ENCODE peak calls at places on chromosome 11, in ten cellular contexts. Q is tibial nerve; R is NCI-H1105 treated with DMSO at 0.1 percent for 48 hours; D is dermis microvascular lymphatic vessel endothelial cell; K is SK-MEL-5; T is iPS DF 19.7; N is NCI-H2081; F is naive thymus-derived CD8-positive, alpha-beta T cell; M is ACHN; E is left lung. U is an unnamed sample.

GRCh38 chr11:83566948-83567347 is 280.8 kb upstream of the CCDC90B start:
- DNase-seq in N (no peak), Q (no peak), M (peak), D (no peak), F (no peak), R (no peak), K (no peak), T (peak), E (no peak), U (no peak)

GRCh38 chr11:19632435-19632834 is 80.2 kb upstream of the NAV2 start:
- DNase-seq in K (no peak), N (no peak), F (no peak), E (no peak), Q (no peak), D (no peak), T (no peak), R (no peak), M (no peak), U (no peak)

GRCh38 chr11:15493066-15493465 is 378.3 kb downstream of the INSC start:
- DNase-seq in K (peak), D (no peak), Q (no peak), R (no peak), T (no peak), N (no peak), E (no peak), F (no peak), M (no peak), U (no peak)

GRCh38 chr11:20397281-20397680 is 9.8 kb downstream of the PRMT3 start:
- DNase-seq in T (no peak), E (no peak), D (peak), N (peak), F (no peak), Q (no peak), R (peak), K (peak), M (peak), U (peak)

GRCh38 chr11:94740083-94740974 is 27.8 kb upstream of the AMOTL1 start:
- DNase-seq in F (no peak), T (no peak), K (no peak), D (peak), N (peak), Q (peak), M (peak), R (peak), E (no peak), U (no peak)

GRCh38 chr11:67066333-67066709 is 9.7 kb downstream of the RHOD start:
- DNase-seq in Q (no peak), R (no peak), K (no peak), E (no peak), F (no peak), D (no peak), T (no peak), M (no peak), N (no peak), U (no peak)

GRCh38 chr11:12079726-12080556 is 30.4 kb upstream of the MICAL2 start:
- DNase-seq in Q (peak), K (no peak), D (peak), F (no peak), M (peak), T (no peak), R (no peak), E (peak), N (no peak), U (peak)

GRCh38 chr11:120137611-120138521 is at the start of gene TRIM29:
- DNase-seq in Q (peak), D (no peak), N (no peak), R (no peak), M (no peak), E (no peak), T (no peak), F (no peak), K (no peak), U (peak)

GRCh38 chr11:32563600-32563959 is 20.1 kb upstream of the EIF3M start:
- DNase-seq in F (no peak), D (no peak), R (no peak), N (no peak), Q (no peak), T (no peak), M (no peak), E (no peak), K (no peak), U (no peak)

GRCh38 chr11:25943777-25944661 is 387.9 kb upstream of the ANO3 start:
- DNase-seq in Q (no peak), F (no peak), N (no peak), D (no peak), E (no peak), R (no peak), M (no peak), T (no peak), K (no peak), U (peak)

GRCh38 chr11:117912497-117912896 is 16.7 kb downstream of the TMPRSS13 start:
- DNase-seq in F (no peak), K (no peak), Q (no peak), T (no peak), D (no peak), N (no peak), R (no peak), E (peak), M (no peak), U (no peak)

GRCh38 chr11:102716527-102716926 is 8.2 kb downstream of the MMP8 start:
- DNase-seq in M (no peak), E (no peak), N (no peak), Q (no peak), D (no peak), T (no peak), K (no peak), R (no peak), F (no peak), U (no peak)

GRCh38 chr11:8832571-8833260 is 78.3 kb upstream of the AKIP1 start:
- DNase-seq in K (peak), N (no peak), Q (no peak), D (no peak), M (no peak), T (no peak), E (peak), R (no peak), F (no peak), U (no peak)

GRCh38 chr11:14881794-14882193 is 10.2 kb downstream of the CYP2R1 start:
- DNase-seq in E (no peak), D (no peak), K (no peak), F (no peak), R (no peak), T (no peak), Q (no peak), M (no peak), N (no peak), U (no peak)

GRCh38 chr11:14288189-14288935 is 70.6 kb downstream of the RRAS2 start:
- DNase-seq in N (no peak), Q (no peak), T (no peak), M (peak), E (no peak), K (no peak), D (peak), R (no peak), F (no peak), U (no peak)

GRCh38 chr11:116210663-116211062 is 562.1 kb downstream of the BUD13 start:
- DNase-seq in M (no peak), Q (no peak), K (no peak), E (no peak), F (no peak), D (no peak), N (no peak), R (no peak), T (no peak), U (no peak)

GRCh38 chr11:70646272-70647049 is 248.1 kb downstream of the CTTN start:
- DNase-seq in K (no peak), D (no peak), F (no peak), T (no peak), M (no peak), R (no peak), E (no peak), N (no peak), Q (no peak), U (no peak)

GRCh38 chr11:110022548-110022947 is 70.6 kb upstream of the ZC3H12C start:
- DNase-seq in N (no peak), Q (no peak), E (no peak), K (no peak), T (no peak), F (no peak), D (no peak), R (no peak), M (no peak), U (no peak)

GRCh38 chr11:44595964-44596381 is 30.5 kb downstream of the CD82 start:
- DNase-seq in N (no peak), F (no peak), M (no peak), R (no peak), E (no peak), T (no peak), K (no peak), D (peak), Q (peak), U (no peak)

GRCh38 chr11:11427185-11427944 is 74.3 kb upstream of the CSNK2A3 start:
- DNase-seq in F (no peak), T (no peak), E (no peak), R (peak), K (no peak), M (no peak), Q (no peak), N (no peak), D (peak), U (no peak)

GRCh38 chr11:3132271-3132781 is 32.8 kb downstream of the OSBPL5 start:
- DNase-seq in F (no peak), D (no peak), Q (no peak), K (no peak), E (peak), T (no peak), M (no peak), N (no peak), R (no peak), U (no peak)

GRCh38 chr11:113440816-113441215 is 34.4 kb downstream of the DRD2 start:
- DNase-seq in R (no peak), D (no peak), Q (no peak), M (no peak), E (no peak), T (no peak), K (no peak), F (no peak), N (no peak), U (no peak)

GRCh38 chr11:59172345-59173079 is 580 bp downstream of the DTX4 start:
- DNase-seq in D (peak), F (peak), R (peak), E (no peak), M (no peak), N (no peak), T (no peak), Q (no peak), K (no peak), U (peak)

GRCh38 chr11:45483361-45483760 is 182.1 kb downstream of the CHST1 start:
- DNase-seq in T (no peak), R (no peak), E (no peak), Q (no peak), K (no peak), M (no peak), D (no peak), F (no peak), N (no peak), U (no peak)